ENCODE peak calls at places on chromosomes 16 and 17, in seven cellular contexts. I, K, F, R, W, Q and G are unnamed samples.

GRCh38 chr17:14058051-14058450 is 11.3 kb upstream of the COX10 start:
- DNase-seq in I (no peak), K (peak), F (no peak), R (no peak), W (peak), Q (no peak), G (no peak)

GRCh38 chr17:50956750-50957523 is 90.8 kb upstream of the TOB1 start:
- DNase-seq in I (peak), K (peak), F (peak), R (no peak), W (peak), Q (no peak), G (peak)

GRCh38 chr16:21637032-21637968 is 15.1 kb downstream of the IGSF6 start:
- DNase-seq in I (no peak), K (no peak), F (no peak), R (no peak), W (no peak), Q (no peak), G (no peak)

GRCh38 chr16:71648162-71648561 is 22.2 kb downstream of the MARVELD3 start:
- DNase-seq in I (no peak), K (no peak), F (no peak), R (no peak), W (no peak), Q (no peak), G (no peak)

GRCh38 chr16:10817963-10818941 is at the start of gene TVP23A:
- DNase-seq in I (no peak), K (no peak), F (no peak), R (no peak), W (peak), Q (no peak), G (no peak)

GRCh38 chr17:45372325-45372869 is 55.6 kb upstream of the MAP3K14 start:
- DNase-seq in I (no peak), K (peak), F (no peak), R (no peak), W (peak), Q (no peak), G (no peak)

GRCh38 chr17:54891176-54891821 is 9.4 kb upstream of the TOM1L1 start:
- DNase-seq in I (peak), K (peak), F (peak), R (no peak), W (peak), Q (no peak), G (no peak)

GRCh38 chr17:43211480-43212402 is at the start of gene TMEM106A:
- DNase-seq in I (peak), K (peak), F (peak), R (no peak), W (peak), Q (peak), G (no peak)

GRCh38 chr17:29909604-29910003 is 20.4 kb downstream of the SSH2 start:
- DNase-seq in I (no peak), K (peak), F (no peak), R (no peak), W (no peak), Q (no peak), G (no peak)

GRCh38 chr17:77836557-77837041 is 121.9 kb upstream of the TNRC6C start:
- DNase-seq in I (no peak), K (peak), F (no peak), R (no peak), W (peak), Q (no peak), G (no peak)

GRCh38 chr17:55609737-55610201 is 98.5 kb upstream of the SMIM36 start:
- DNase-seq in I (no peak), K (peak), F (peak), R (no peak), W (peak), Q (no peak), G (no peak)

GRCh38 chr17:7220593-7221280 is 999 bp downstream of the ACADVL start:
- DNase-seq in I (peak), K (peak), F (peak), R (no peak), W (peak), Q (no peak), G (no peak)
- TF ChIP-seq CTCF in I (peak), K (peak), F (peak), R (peak), W (peak), Q (peak), G (peak)

GRCh38 chr16:89153848-89154271 is 17.7 kb upstream of the CDH15 start:
- DNase-seq in I (no peak), K (no peak), F (no peak), R (no peak), W (no peak), Q (no peak), G (no peak)
- TF ChIP-seq CTCF in I (no peak), K (no peak), F (no peak), R (no peak), W (no peak), Q (no peak), G (no peak)

GRCh38 chr17:58337126-58337599 is 8.6 kb upstream of the TSPOAP1 start:
- DNase-seq in I (peak), K (peak), F (no peak), R (no peak), W (no peak), Q (no peak), G (no peak)

GRCh38 chr17:58337600-58338453 is 9.2 kb upstream of the TSPOAP1 start:
- DNase-seq in I (peak), K (peak), F (peak), R (no peak), W (peak), Q (peak), G (peak)

GRCh38 chr17:58339775-58340622 is 11.4 kb upstream of the TSPOAP1 start:
- DNase-seq in I (peak), K (no peak), F (no peak), R (no peak), W (no peak), Q (no peak), G (peak)

GRCh38 chr17:58338907-58339774 is 10.5 kb upstream of the TSPOAP1 start:
- DNase-seq in I (peak), K (peak), F (peak), R (no peak), W (peak), Q (no peak), G (no peak)

GRCh38 chr17:58338454-58338841 is 9.9 kb upstream of the TSPOAP1 start:
- DNase-seq in I (no peak), K (no peak), F (no peak), R (no peak), W (peak), Q (no peak), G (no peak)
- TF ChIP-seq CTCF in I (no peak), K (peak), F (no peak), R (no peak), W (no peak), Q (no peak), G (no peak)

GRCh38 chr17:64036198-64036922 is 15.9 kb upstream of the ICAM2 start:
- DNase-seq in I (no peak), K (no peak), F (no peak), R (no peak), W (no peak), Q (no peak), G (no peak)
- TF ChIP-seq CTCF in I (no peak), K (no peak), F (no peak), R (no peak), W (peak), Q (no peak), G (no peak)

GRCh38 chr16:25709182-25709581 is 17.4 kb downstream of the HS3ST4 start:
- DNase-seq in I (no peak), K (no peak), F (no peak), R (no peak), W (no peak), Q (no peak), G (no peak)

GRCh38 chr16:25707553-25707952 is 15.8 kb downstream of the HS3ST4 start:
- DNase-seq in I (no peak), K (no peak), F (no peak), R (no peak), W (no peak), Q (no peak), G (no peak)

GRCh38 chr16:25713785-25714570 is 22.2 kb downstream of the HS3ST4 start:
- DNase-seq in I (no peak), K (no peak), F (no peak), R (no peak), W (no peak), Q (no peak), G (peak)

GRCh38 chr16:25707982-25708583 is 16.3 kb downstream of the HS3ST4 start:
- DNase-seq in I (peak), K (no peak), F (peak), R (no peak), W (peak), Q (no peak), G (no peak)
- TF ChIP-seq CTCF in I (peak), K (peak), F (no peak), R (no peak), W (no peak), Q (peak), G (peak)